ENCODE peak calls at places on chromosomes 6 and 20, in five cellular contexts. O, W, K, Z and E are unnamed samples.

GRCh38 chr6:56595490-56596122 is 47.1 kb downstream of the DST start:
- DNase-seq in O (peak; percentile 65), K (peak; percentile 41), W (peak; percentile 49), Z (peak; percentile 23), E (peak; percentile 68)

GRCh38 chr6:140344149-140344913 is 969.9 kb upstream of the CITED2 start:
- DNase-seq in O (peak; percentile 50), Z (peak; percentile 5), W (no peak), K (no peak), E (peak; percentile 61)

GRCh38 chr6:105259912-105260889 is 80.4 kb upstream of the POPDC3 start:
- DNase-seq in K (no peak), W (no peak), Z (no peak), O (peak; percentile 11), E (no peak)

GRCh38 chr6:52929321-52930164 is 20.0 kb upstream of the GSTA3 start:
- DNase-seq in W (no peak), Z (peak; percentile 79), K (no peak), O (peak; percentile 87), E (peak; percentile 96)

GRCh38 chr20:58393299-58393698 is 4.3 kb downstream of the VAPB start:
- DNase-seq in Z (peak; percentile 13), W (no peak), O (peak; percentile 11), K (no peak), E (peak; percentile 71)

GRCh38 chr6:163349001-163349680 is 65.4 kb upstream of the QKI start:
- DNase-seq in K (no peak), O (no peak), Z (no peak), W (no peak), E (no peak)

GRCh38 chr6:120005292-120005976 is 655.9 kb upstream of the MAN1A1 start:
- DNase-seq in Z (no peak), W (no peak), K (no peak), O (no peak), E (no peak)

GRCh38 chr6:7112741-7113313 is 5.1 kb downstream of the RREB1 start:
- DNase-seq in K (peak; percentile 31), O (no peak), Z (no peak), W (peak; percentile 51), E (no peak)

GRCh38 chr6:136701011-136701410 is 91.3 kb downstream of the MAP3K5 start:
- DNase-seq in Z (no peak), O (no peak), W (no peak), K (no peak), E (no peak)

GRCh38 chr6:68559052-68559451 is 76.0 kb upstream of the ADGRB3 start:
- DNase-seq in O (no peak), K (no peak), Z (no peak), W (no peak), E (peak; percentile 72)

GRCh38 chr6:136551103-136551502 is 881 bp upstream of the MAP7 start:
- DNase-seq in W (no peak), O (peak; percentile 10), Z (no peak), K (no peak), E (no peak)

GRCh38 chr6:161076211-161076677 is 84.7 kb downstream of the MAP3K4 start:
- DNase-seq in Z (peak; percentile 44), O (peak; percentile 34), W (no peak), K (no peak), E (no peak)

GRCh38 chr6:152552616-152553209 is 84.4 kb downstream of the SYNE1 start:
- DNase-seq in O (peak; percentile 85), W (peak; percentile 20), K (peak; percentile 7), Z (peak; percentile 65), E (peak; percentile 47)

GRCh38 chr6:109348246-109348645 is 34.0 kb downstream of the CD164 start:
- DNase-seq in W (no peak), Z (no peak), K (no peak), O (no peak), E (no peak)

GRCh38 chr6:106145741-106146227 is 59.6 kb downstream of the PRDM1 start:
- DNase-seq in O (no peak), Z (peak; percentile 11), W (peak; percentile 58), K (no peak), E (no peak)

GRCh38 chr20:22805970-22806369 is 221.6 kb upstream of the FOXA2 start:
- DNase-seq in O (no peak), W (no peak), Z (no peak), K (no peak), E (no peak)

GRCh38 chr6:3389390-3390167 is 67.3 kb downstream of the SLC22A23 start:
- DNase-seq in W (no peak), K (no peak), O (peak; percentile 77), Z (no peak), E (peak; percentile 77)

GRCh38 chr6:86192123-86192522 is 549.4 kb upstream of the SYNCRIP start:
- DNase-seq in Z (peak; percentile 0), W (no peak), K (no peak), O (no peak), E (no peak)

GRCh38 chr6:156809446-156810178 is 32.4 kb downstream of the ARID1B start:
- DNase-seq in O (no peak), W (no peak), K (no peak), Z (no peak), E (no peak)

GRCh38 chr6:131430531-131430930 is 142.5 kb upstream of the ARG1 start:
- DNase-seq in Z (no peak), O (no peak), W (no peak), K (no peak), E (no peak)

GRCh38 chr6:69917834-69918233 is 51.5 kb downstream of the COL19A1 start:
- DNase-seq in K (no peak), W (no peak), Z (peak; percentile 88), O (peak; percentile 9), E (peak; percentile 83)

GRCh38 chr6:2876210-2877056 is 26.7 kb downstream of the SERPINB9 start:
- DNase-seq in Z (peak; percentile 93), O (peak; percentile 95), K (no peak), W (no peak), E (peak; percentile 91)